ENCODE peak calls at places on chromosome 20, in seven cellular contexts. G is SK-N-SH, L is K562, M is GM12878, P is H1, U is HepG2, Z is Panc1. T is an unnamed sample.

GRCh38 chr20:62201173-62202082 is 18.6 kb downstream of the MTG2 start:
- DNase-seq in G (no peak), L (no peak), M (peak), P (no peak), U (no peak), Z (no peak), T (no peak)

GRCh38 chr20:25471020-25471419 is 63.5 kb downstream of the GINS1 start:
- DNase-seq in G (no peak), L (no peak), M (no peak), P (no peak), U (no peak), Z (no peak), T (no peak)

GRCh38 chr20:57259179-57260021 is 7.0 kb downstream of the BMP7 start:
- DNase-seq in G (no peak), L (no peak), M (no peak), P (no peak), U (no peak), Z (no peak), T (no peak)

GRCh38 chr20:1401431-1401907 is 8.6 kb upstream of the FKBP1A start:
- DNase-seq in G (no peak), L (no peak), M (no peak), P (no peak), U (peak), Z (no peak), T (no peak)

GRCh38 chr20:51462566-51463276 is 79.8 kb downstream of the NFATC2 start:
- DNase-seq in G (peak), L (no peak), M (no peak), P (no peak), U (no peak), Z (no peak), T (no peak)

GRCh38 chr20:371755-372542 is 8.6 kb upstream of the TRIB3 start:
- DNase-seq in G (no peak), L (peak), M (no peak), P (no peak), U (peak), Z (no peak), T (peak)

GRCh38 chr20:6515261-6515660 is 252.2 kb upstream of the BMP2 start:
- DNase-seq in G (no peak), L (no peak), M (no peak), P (no peak), U (no peak), Z (no peak), T (no peak)

GRCh38 chr20:10763117-10763516 is 89.3 kb upstream of the JAG1 start:
- DNase-seq in G (no peak), L (no peak), M (no peak), P (no peak), U (no peak), Z (no peak), T (no peak)

GRCh38 chr20:46920114-46920513 is 25.5 kb downstream of the EYA2 start:
- DNase-seq in G (no peak), L (no peak), M (no peak), P (no peak), U (no peak), Z (no peak), T (no peak)

GRCh38 chr20:63911171-63911570 is 16.2 kb downstream of the DNAJC5 start:
- DNase-seq in G (no peak), L (no peak), M (no peak), P (no peak), U (no peak), Z (no peak), T (peak)

GRCh38 chr20:62120990-62121775 is 1.1 kb upstream of the LSM14B start:
- DNase-seq in G (no peak), L (no peak), M (no peak), P (no peak), U (no peak), Z (no peak), T (peak)

GRCh38 chr20:53918010-53918311 is 152.4 kb downstream of the BCAS1 start:
- DNase-seq in G (no peak), L (no peak), M (no peak), P (no peak), U (no peak), Z (no peak), T (no peak)

GRCh38 chr20:51093240-51093763 is 70.4 kb upstream of the KCNG1 start:
- DNase-seq in G (no peak), L (no peak), M (no peak), P (no peak), U (no peak), Z (no peak), T (no peak)

GRCh38 chr20:61601853-61602252 is 349.8 kb downstream of the CDH4 start:
- DNase-seq in G (no peak), L (no peak), M (no peak), P (no peak), U (no peak), Z (no peak), T (no peak)

GRCh38 chr20:841568-842546 is 8.3 kb downstream of the FAM110A start:
- DNase-seq in G (no peak), L (no peak), M (no peak), P (no peak), U (no peak), Z (no peak), T (no peak)

GRCh38 chr20:560680-561079 is 17.1 kb upstream of the CSNK2A1 start:
- DNase-seq in G (no peak), L (no peak), M (no peak), P (no peak), U (no peak), Z (no peak), T (no peak)

GRCh38 chr20:33232486-33233072 is 3.2 kb upstream of the BPIFA1 start:
- DNase-seq in G (no peak), L (no peak), M (no peak), P (no peak), U (no peak), Z (no peak), T (no peak)

GRCh38 chr20:64256282-64256947 is 867 bp downstream of the PCMTD2 start:
- DNase-seq in G (no peak), L (peak), M (no peak), P (no peak), U (no peak), Z (no peak), T (no peak)

GRCh38 chr20:25084616-25085187 is 2.8 kb upstream of the VSX1 start:
- DNase-seq in G (no peak), L (no peak), M (no peak), P (no peak), U (no peak), Z (no peak), T (no peak)

GRCh38 chr20:35291654-35292503 is at the start of gene FAM83C:
- DNase-seq in G (no peak), L (no peak), M (no peak), P (no peak), U (no peak), Z (no peak), T (no peak)

GRCh38 chr20:11140359-11140758 is 466.6 kb upstream of the JAG1 start:
- DNase-seq in G (no peak), L (no peak), M (no peak), P (no peak), U (no peak), Z (no peak), T (no peak)

GRCh38 chr20:50297498-50298348 is 107.1 kb downstream of the CEBPB start:
- DNase-seq in G (no peak), L (no peak), M (no peak), P (no peak), U (no peak), Z (no peak), T (no peak)

GRCh38 chr20:59576216-59576953 is 28.0 kb upstream of the PHACTR3 start:
- DNase-seq in G (peak), L (no peak), M (no peak), P (no peak), U (no peak), Z (no peak), T (no peak)

GRCh38 chr20:62200491-62201172 is 17.8 kb downstream of the MTG2 start:
- DNase-seq in G (no peak), L (no peak), M (no peak), P (no peak), U (no peak), Z (no peak), T (no peak)

GRCh38 chr20:1150218-1150617 is 31.8 kb downstream of the PSMF1 start:
- DNase-seq in G (no peak), L (no peak), M (no peak), P (no peak), U (peak), Z (peak), T (no peak)

GRCh38 chr20:50625986-50626677 is 65.2 kb downstream of the RIPOR3 start:
- DNase-seq in G (peak), L (peak), M (no peak), P (no peak), U (peak), Z (no peak), T (peak)

GRCh38 chr20:42961771-42962170 is 227.9 kb downstream of the PTPRT start:
- DNase-seq in G (no peak), L (no peak), M (no peak), P (no peak), U (no peak), Z (no peak), T (no peak)

GRCh38 chr20:16527438-16527837 is 45.8 kb downstream of the KIF16B start:
- DNase-seq in G (no peak), L (no peak), M (no peak), P (no peak), U (no peak), Z (no peak), T (no peak)

GRCh38 chr20:3606021-3606420 is 57.2 kb downstream of the GFRA4 start:
- DNase-seq in G (no peak), L (no peak), M (no peak), P (no peak), U (no peak), Z (no peak), T (no peak)

GRCh38 chr20:25078662-25079061 is 3.3 kb downstream of the VSX1 start:
- DNase-seq in G (no peak), L (no peak), M (no peak), P (no peak), U (no peak), Z (no peak), T (no peak)

GRCh38 chr20:56630086-56630493 is 984 bp downstream of the TFAP2C start:
- DNase-seq in G (peak), L (peak), M (no peak), P (peak), U (no peak), Z (no peak), T (peak)

DNA sequence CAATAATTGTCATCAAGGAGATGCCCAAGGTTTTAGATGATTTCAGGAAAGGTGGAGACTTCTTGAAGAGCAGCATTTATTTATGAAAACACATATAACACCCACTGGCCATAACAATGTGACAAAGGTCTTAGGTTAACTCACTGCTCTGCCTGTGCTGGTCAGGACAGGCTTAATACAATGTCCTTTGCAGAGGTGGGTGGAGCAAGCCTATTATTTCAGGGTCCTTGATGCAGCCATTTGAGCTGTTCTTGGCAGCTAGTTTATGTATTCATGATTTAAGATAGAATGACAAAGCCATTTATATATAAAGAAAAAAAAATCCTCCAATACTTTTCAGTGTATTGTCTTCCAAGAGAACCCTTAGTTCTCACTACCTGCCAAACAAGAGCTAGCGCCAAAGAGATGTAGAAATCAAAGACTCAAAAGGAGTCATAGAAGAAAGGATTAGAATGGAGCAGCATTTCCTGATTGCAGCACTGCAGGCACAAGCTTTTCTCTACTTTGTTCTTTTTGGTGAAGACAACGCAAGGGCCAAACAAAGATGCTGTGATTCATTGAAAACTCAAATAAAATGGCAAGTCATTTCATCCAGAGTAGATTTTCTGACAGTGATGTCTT is 124.3 kb upstream of the TSHZ2 start:
- DNase-seq in G (no peak), L (no peak), M (no peak), P (no peak), U (no peak), Z (no peak), T (no peak)
- TF ChIP-seq SIN3A in G (no peak), L (no peak), M (no peak), P (no peak), U (no peak), Z (no peak), T (no peak)

DNA sequence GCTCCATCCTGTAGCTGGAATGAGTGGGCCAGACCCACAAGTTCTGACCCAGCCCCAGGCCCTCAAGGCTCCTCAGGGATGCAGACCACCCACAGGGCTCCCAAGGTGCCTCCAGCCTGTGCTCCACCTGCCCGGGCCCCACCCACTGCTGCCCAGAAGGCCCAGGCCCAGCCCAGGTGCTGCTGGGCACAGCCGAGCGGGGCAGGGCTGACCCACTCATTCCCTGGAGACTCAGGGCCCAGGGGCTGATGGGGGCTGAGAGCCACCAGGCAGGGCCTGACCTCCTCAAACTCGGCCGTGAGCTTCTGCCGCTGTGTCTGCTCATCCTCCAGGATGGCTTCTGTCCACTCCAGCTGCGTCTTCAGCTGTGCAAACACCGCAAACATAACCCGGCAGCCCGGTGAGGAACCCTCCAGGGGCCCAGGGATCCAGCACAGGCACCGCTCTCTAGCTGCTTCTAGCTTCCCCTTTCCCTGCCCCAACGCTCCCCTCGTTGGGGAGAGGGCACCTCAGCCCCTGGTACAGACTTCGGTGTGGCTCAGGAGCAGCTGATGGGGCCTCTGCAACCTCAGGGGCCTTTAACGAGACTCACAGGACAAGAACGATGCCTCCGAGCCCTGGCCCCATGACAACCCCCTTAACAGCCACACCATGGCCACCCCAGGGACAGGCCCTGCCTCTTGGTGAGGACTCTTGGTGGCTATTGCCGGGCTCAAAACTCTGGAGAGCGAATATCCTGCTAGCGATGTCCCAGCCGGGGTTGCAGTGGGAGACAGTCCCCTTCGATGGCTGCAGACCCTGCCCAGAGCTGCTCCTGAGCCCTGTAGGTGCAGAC is 46.0 kb downstream of the DSTN start:
- DNase-seq in G (peak), L (no peak), M (no peak), P (no peak), U (no peak), Z (no peak), T (no peak)
- TF ChIP-seq SIN3A in G (no peak), L (no peak), M (no peak), P (no peak), U (no peak), Z (no peak), T (no peak)

GRCh38 chr20:45813489-45813888 is 1.0 kb downstream of the UBE2C start:
- DNase-seq in G (no peak), L (no peak), M (no peak), P (no peak), U (no peak), Z (no peak), T (no peak)

GRCh38 chr20:45813006-45813340 is 529 bp downstream of the UBE2C start:
- DNase-seq in G (no peak), L (no peak), M (no peak), P (no peak), U (no peak), Z (no peak), T (no peak)

GRCh38 chr20:45810191-45810590 is 2.3 kb upstream of the UBE2C start:
- DNase-seq in G (no peak), L (no peak), M (no peak), P (no peak), U (no peak), Z (no peak), T (no peak)

GRCh38 chr20:45814314-45814713 is 1.9 kb downstream of the UBE2C start:
- DNase-seq in G (no peak), L (no peak), M (no peak), P (no peak), U (no peak), Z (no peak), T (no peak)

DNA sequence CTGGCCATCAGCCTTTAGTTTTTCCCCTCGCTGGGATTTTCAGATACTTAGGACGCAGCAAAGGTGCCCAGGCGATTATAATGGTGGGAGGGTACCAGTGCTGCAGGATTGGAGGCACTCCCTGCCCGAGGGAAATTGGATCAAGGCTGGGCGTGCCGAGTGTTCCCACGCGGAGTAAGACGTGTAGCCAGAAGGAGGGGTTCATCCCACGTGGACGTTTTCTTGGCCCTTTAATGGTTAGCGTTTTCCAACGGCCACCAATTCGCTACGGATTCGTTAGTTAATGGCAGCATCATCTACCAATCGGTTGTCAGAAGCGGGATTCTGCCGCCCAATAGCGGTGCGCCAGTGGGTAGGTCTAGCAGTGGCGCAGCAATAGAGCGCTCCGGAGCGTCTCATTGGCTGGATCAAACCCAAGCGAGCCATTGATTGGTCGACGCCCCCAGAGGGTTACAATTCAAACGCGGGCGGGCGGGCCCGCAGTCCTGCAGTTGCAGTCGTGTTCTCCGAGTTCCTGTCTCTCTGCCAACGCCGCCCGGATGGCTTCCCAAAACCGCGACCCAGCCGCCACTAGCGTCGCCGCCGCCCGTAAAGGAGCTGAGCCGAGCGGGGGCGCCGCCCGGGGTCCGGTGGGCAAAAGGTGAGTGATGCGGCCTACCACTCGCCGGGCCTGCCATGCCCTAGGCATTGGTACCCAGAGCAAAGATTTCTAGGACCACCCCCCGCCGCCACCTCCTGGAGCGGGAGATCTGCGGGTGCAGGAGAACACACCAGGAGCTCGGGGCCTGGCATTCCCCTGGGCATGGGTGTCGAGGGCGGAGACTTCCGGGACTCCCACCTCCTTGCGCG is at the start of gene UBE2C:
- DNase-seq in G (peak), L (no peak), M (peak), P (peak), U (peak), Z (peak), T (peak)
- TF ChIP-seq SIN3A in G (peak), L (no peak), M (peak), P (peak), U (peak), Z (peak), T (peak)

GRCh38 chr20:19633985-19634384 is 124.1 kb upstream of the RIN2 start:
- DNase-seq in G (no peak), L (no peak), M (no peak), P (no peak), U (no peak), Z (no peak), T (no peak)
- TF ChIP-seq SIN3A in G (no peak), L (no peak), M (no peak), P (no peak), U (no peak), Z (no peak), T (no peak)

DNA sequence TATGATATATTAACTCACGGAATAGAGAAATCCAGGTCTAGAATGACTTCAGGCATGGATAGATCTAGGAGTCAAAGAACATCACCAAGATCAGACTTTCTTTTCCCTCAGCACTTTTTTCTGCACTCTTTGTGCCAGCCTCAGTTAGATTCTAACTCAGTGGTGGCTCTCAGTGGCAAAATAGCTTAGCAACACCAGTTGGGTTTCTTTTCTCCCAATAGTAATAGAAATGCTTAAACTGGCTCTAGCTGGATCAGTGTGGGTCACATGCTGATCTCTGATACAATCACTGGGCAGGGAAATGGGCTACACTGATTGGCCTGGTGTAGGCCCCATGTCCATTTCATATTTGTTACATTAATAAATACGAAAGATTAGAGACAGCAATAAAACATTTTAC is 44.2 kb upstream of the ARFGEF2 start:
- DNase-seq in G (no peak), L (no peak), M (no peak), P (no peak), U (no peak), Z (no peak), T (no peak)
- TF ChIP-seq SIN3A in G (no peak), L (no peak), M (no peak), P (no peak), U (no peak), Z (no peak), T (no peak)

GRCh38 chr20:44166477-44166876 is 20.5 kb downstream of the JPH2 start:
- DNase-seq in G (no peak), L (no peak), M (no peak), P (no peak), U (no peak), Z (no peak), T (no peak)

GRCh38 chr20:44170796-44171410 is 16.1 kb downstream of the JPH2 start:
- DNase-seq in G (no peak), L (no peak), M (no peak), P (no peak), U (no peak), Z (no peak), T (no peak)

GRCh38 chr20:44167736-44168135 is 19.3 kb downstream of the JPH2 start:
- DNase-seq in G (no peak), L (no peak), M (no peak), P (no peak), U (no peak), Z (no peak), T (no peak)

GRCh38 chr20:44160133-44160532 is 26.9 kb downstream of the JPH2 start:
- DNase-seq in G (no peak), L (no peak), M (no peak), P (no peak), U (no peak), Z (no peak), T (no peak)

DNA sequence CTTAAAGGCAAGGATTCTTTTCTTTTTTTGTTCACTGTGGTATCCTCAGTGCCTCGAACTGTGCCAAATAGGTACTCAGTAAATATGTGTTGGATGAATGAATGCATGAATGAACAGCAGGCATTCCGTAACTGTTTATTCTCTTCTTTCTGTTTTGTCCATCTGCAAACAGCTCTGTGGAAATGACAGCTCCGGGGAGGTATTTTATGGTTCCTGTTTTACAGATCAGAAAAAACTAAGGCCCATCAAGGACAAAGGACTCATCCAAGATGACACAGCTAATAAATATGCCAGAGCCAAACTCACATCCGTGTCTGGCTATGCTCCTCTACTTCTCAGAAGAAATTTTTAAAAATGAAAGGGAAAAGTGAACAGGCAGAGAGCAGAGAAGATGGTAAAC is 21.0 kb downstream of the JPH2 start:
- DNase-seq in G (no peak), L (no peak), M (no peak), P (no peak), U (peak), Z (no peak), T (no peak)
- TF ChIP-seq SIN3A in G (no peak), L (no peak), M (no peak), P (no peak), U (no peak), Z (no peak), T (no peak)